ENCODE peak calls at places on chromosomes 7 and 10, in six cellular contexts. N is AG09309, F is ACHN, M is mammary epithelial cell, S is T-cell, E is SK-N-SH. H is an unnamed sample.

GRCh38 chr7:116801092-116801710 is 61.2 kb upstream of the CAPZA2 start:
- DNase-seq in N (no peak), F (peak), M (peak), S (no peak), E (no peak), H (peak)

GRCh38 chr10:72688208-72688651 is 3.7 kb upstream of the MCU start:
- DNase-seq in N (no peak), F (peak), M (peak), S (no peak), E (no peak), H (peak)

GRCh38 chr7:149002604-149003003 is 25.7 kb downstream of the PDIA4 start:
- DNase-seq in N (no peak), F (no peak), M (no peak), S (no peak), E (no peak), H (no peak)

GRCh38 chr7:102813256-102814024 is 64.6 kb downstream of the FAM185A start:
- DNase-seq in N (no peak), F (no peak), M (peak), S (no peak), E (no peak), H (no peak)

GRCh38 chr7:111029574-111030357 is 61.2 kb upstream of the LRRN3 start:
- DNase-seq in N (no peak), F (no peak), M (no peak), S (peak), E (no peak), H (no peak)

GRCh38 chr7:17965600-17965999 is 25.3 kb upstream of the SNX13 start:
- DNase-seq in N (no peak), F (no peak), M (peak), S (no peak), E (no peak), H (peak)

GRCh38 chr10:14757394-14757793 is 17.3 kb downstream of the FAM107B start:
- DNase-seq in N (no peak), F (no peak), M (no peak), S (no peak), E (no peak), H (no peak)

GRCh38 chr7:137032436-137032835 is 164.0 kb downstream of the CHRM2 start:
- DNase-seq in N (peak), F (no peak), M (no peak), S (no peak), E (no peak), H (no peak)

GRCh38 chr10:15486404-15486803 is 115.3 kb upstream of the FAM171A1 start:
- DNase-seq in N (peak), F (no peak), M (no peak), S (no peak), E (no peak), H (no peak)

GRCh38 chr7:69674701-69675182 is 76.5 kb downstream of the AUTS2 start:
- DNase-seq in N (no peak), F (no peak), M (no peak), S (no peak), E (no peak), H (no peak)

GRCh38 chr10:79068203-79068561 is 584 bp upstream of the ZMIZ1 start:
- DNase-seq in N (no peak), F (peak), M (no peak), S (peak), E (no peak), H (no peak)

GRCh38 chr10:92062273-92062672 is 138.7 kb downstream of the BTAF1 start:
- DNase-seq in N (no peak), F (no peak), M (no peak), S (no peak), E (no peak), H (no peak)

GRCh38 chr10:4498763-4499251 is 327.2 kb upstream of the AKR1E2 start:
- DNase-seq in N (peak), F (no peak), M (peak), S (no peak), E (no peak), H (peak)

GRCh38 chr7:12715372-12716133 is 28.1 kb downstream of the ARL4A start:
- DNase-seq in N (peak), F (no peak), M (peak), S (no peak), E (no peak), H (peak)

GRCh38 chr7:5375925-5376324 is 47.7 kb downstream of the TNRC18 start:
- DNase-seq in N (no peak), F (no peak), M (no peak), S (peak), E (no peak), H (no peak)

GRCh38 chr10:125661942-125662515 is 20.9 kb downstream of the TEX36 start:
- DNase-seq in N (peak), F (no peak), M (peak), S (no peak), E (no peak), H (peak)

GRCh38 chr10:26805567-26806245 is 55.1 kb downstream of the ABI1 start:
- DNase-seq in N (no peak), F (no peak), M (peak), S (no peak), E (no peak), H (peak)

GRCh38 chr10:3396116-3396515 is 223.5 kb upstream of the PITRM1 start:
- DNase-seq in N (no peak), F (no peak), M (no peak), S (no peak), E (peak), H (no peak)

GRCh38 chr7:34247468-34247867 is 342.1 kb downstream of the BMPER start:
- DNase-seq in N (no peak), F (no peak), M (peak), S (no peak), E (no peak), H (no peak)

GRCh38 chr10:86107131-86107530 is 259.5 kb downstream of the GRID1 start:
- DNase-seq in N (no peak), F (no peak), M (no peak), S (no peak), E (no peak), H (no peak)

GRCh38 chr7:71868797-71869196 is 543.3 kb downstream of the CALN1 start:
- DNase-seq in N (no peak), F (peak), M (peak), S (no peak), E (no peak), H (peak)

GRCh38 chr7:31991846-31992245 is 78.4 kb downstream of the PDE1C start:
- DNase-seq in N (no peak), F (no peak), M (peak), S (no peak), E (no peak), H (no peak)

GRCh38 chr7:155483868-155484325 is 26.0 kb downstream of the EN2 start:
- DNase-seq in N (no peak), F (no peak), M (peak), S (no peak), E (peak), H (no peak)

GRCh38 chr10:13502384-13502783 is 26.4 kb downstream of the BEND7 start:
- DNase-seq in N (no peak), F (no peak), M (no peak), S (no peak), E (no peak), H (no peak)

GRCh38 chr7:55131421-55131929 is 112.7 kb downstream of the EGFR start:
- DNase-seq in N (no peak), F (no peak), M (no peak), S (no peak), E (no peak), H (no peak)

GRCh38 chr7:142445019-142445686 is 187.3 kb upstream of the PRSS58 start:
- DNase-seq in N (no peak), F (peak), M (no peak), S (peak), E (no peak), H (no peak)

GRCh38 chr10:117504601-117505000 is 37.9 kb upstream of the EMX2 start:
- DNase-seq in N (no peak), F (no peak), M (no peak), S (no peak), E (no peak), H (no peak)

GRCh38 chr7:155280446-155281410 is 16.9 kb upstream of the INSIG1 start:
- DNase-seq in N (no peak), F (no peak), M (no peak), S (no peak), E (no peak), H (no peak)

GRCh38 chr10:99672884-99673283 is 13.6 kb downstream of the ENTPD7 start:
- DNase-seq in N (no peak), F (no peak), M (peak), S (no peak), E (no peak), H (no peak)